ENCODE peak calls at places on chromosome 15, in seven cellular contexts. X is K562, B is stomach, C is SK-N-SH, U is sigmoid colon, A is upper lobe of left lung, S is breast epithelium. I is an unnamed sample.
A peak's percentile ranks its signal among the peaks of the same experiment; 100 is the strongest.

GRCh38 chr15:33282226-33283020 is 28.3 kb upstream of the RYR3 start:
- DNase-seq in U (no peak), A (no peak), C (no peak), B (no peak), S (no peak), X (no peak), I (no peak)

GRCh38 chr15:60798821-60799220 is 319.9 kb upstream of the ICE2 start:
- DNase-seq in X (no peak), U (no peak), C (no peak), S (no peak), A (no peak), B (no peak), I (no peak)

GRCh38 chr15:70164910-70165791 is 67.4 kb upstream of the TLE3 start:
- DNase-seq in B (peak; percentile 35), U (peak; percentile 65), X (no peak), S (no peak), A (no peak), C (no peak), I (no peak)

GRCh38 chr15:29128671-29129070 is 141.0 kb downstream of the NSMCE3 start:
- DNase-seq in X (no peak), B (no peak), U (peak; percentile 51), A (no peak), C (no peak), S (no peak), I (peak; percentile 68)

GRCh38 chr15:71183063-71183462 is 67.8 kb downstream of the THSD4 start:
- DNase-seq in A (no peak), U (no peak), B (no peak), X (no peak), S (no peak), C (no peak), I (no peak)

GRCh38 chr15:78763796-78764241 is 47.4 kb downstream of the ADAMTS7 start:
- DNase-seq in S (no peak), A (peak; percentile 82), U (no peak), C (no peak), X (no peak), B (no peak), I (peak; percentile 79)

GRCh38 chr15:44801368-44801767 is 65.0 kb downstream of the TRIM69 start:
- DNase-seq in A (no peak), C (no peak), B (no peak), U (no peak), X (no peak), S (no peak), I (no peak)

GRCh38 chr15:77069521-77070121 is 1.3 kb downstream of the TSPAN3 start:
- DNase-seq in U (no peak), S (no peak), B (peak; percentile 47), X (no peak), A (no peak), C (no peak), I (no peak)

GRCh38 chr15:43492266-43492665 is 690 bp downstream of the TP53BP1 start:
- DNase-seq in S (no peak), A (no peak), U (no peak), B (no peak), C (no peak), X (no peak), I (no peak)

GRCh38 chr15:77568014-77568959 is 64.4 kb downstream of the LINGO1 start:
- DNase-seq in B (no peak), C (peak; percentile 68), U (no peak), A (no peak), S (no peak), X (no peak), I (no peak)

GRCh38 chr15:43509002-43509922 is 8.1 kb upstream of the MAP1A start:
- DNase-seq in B (no peak), S (no peak), X (no peak), C (peak; percentile 47), A (no peak), U (peak; percentile 86), I (no peak)

GRCh38 chr15:60854858-60855568 is 374.1 kb downstream of the RORA start:
- DNase-seq in U (no peak), X (no peak), A (no peak), B (no peak), S (no peak), C (no peak), I (no peak)

DNA sequence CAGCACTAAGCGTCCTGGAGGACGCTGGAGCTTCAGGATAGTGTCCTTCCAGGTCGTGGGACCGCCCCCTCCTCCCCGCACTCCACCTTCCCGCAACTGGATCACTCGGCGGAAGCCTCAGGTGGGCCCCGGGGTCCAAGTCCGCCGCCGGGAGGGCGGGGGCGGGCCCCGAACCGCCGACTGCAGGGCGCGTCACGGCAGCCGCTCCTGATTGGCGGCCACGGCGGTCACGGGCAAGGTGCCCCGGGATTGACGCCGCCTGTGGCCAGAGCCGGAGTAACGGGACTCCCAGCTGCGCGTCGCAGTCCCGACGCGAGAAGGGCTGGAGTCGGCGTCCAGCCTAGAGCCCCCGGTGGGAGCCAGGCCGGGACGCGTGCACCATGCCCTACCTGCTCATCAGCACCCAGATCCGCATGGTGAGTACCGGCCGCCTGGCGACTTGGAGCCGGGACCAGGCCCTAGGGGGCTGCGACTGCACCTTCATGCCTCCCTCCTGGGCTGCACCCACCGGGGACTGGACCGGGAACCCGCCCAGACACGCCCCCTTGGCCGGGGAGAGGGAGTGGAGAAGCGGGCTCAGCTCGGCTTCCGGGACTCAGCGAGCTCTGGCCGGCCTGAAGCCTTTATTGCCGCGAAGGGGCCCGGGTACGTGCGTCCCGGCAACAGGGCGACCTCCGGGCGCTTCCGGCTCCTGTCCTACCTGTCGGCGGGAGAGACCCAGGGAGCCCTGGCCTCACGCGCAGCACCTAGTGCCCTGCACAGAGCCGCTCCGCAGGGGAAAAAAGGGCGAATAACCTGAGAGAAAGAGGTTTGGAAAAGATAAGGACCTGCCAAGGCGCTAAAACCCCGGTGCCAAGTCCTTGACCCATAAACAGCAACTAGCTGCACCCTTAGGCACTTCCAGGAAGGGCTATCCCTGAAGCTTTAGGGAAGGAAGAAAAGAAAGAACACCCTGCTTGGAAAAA is at the start of gene GCHFR:
- DNase-seq in U (peak; percentile 89), S (peak; percentile 65), A (peak; percentile 95), C (peak; percentile 67), B (peak; percentile 81), X (peak; percentile 93), I (peak; percentile 93)
- TF ChIP-seq POLR2AphosphoS5 in U (peak; percentile 56), S (peak; percentile 24), A (peak; percentile 79), C (no peak), B (no peak), X (peak; percentile 14), I (peak; percentile 87)

GRCh38 chr15:98874773-98875172 is 132.8 kb downstream of the PGPEP1L start:
- DNase-seq in U (no peak), S (no peak), B (no peak), A (no peak), X (no peak), C (no peak), I (no peak)

GRCh38 chr15:98875309-98875708 is 132.3 kb downstream of the PGPEP1L start:
- DNase-seq in X (no peak), S (no peak), U (no peak), C (no peak), A (no peak), B (no peak), I (no peak)

GRCh38 chr15:98874359-98874758 is 133.2 kb downstream of the PGPEP1L start:
- DNase-seq in S (no peak), A (no peak), X (no peak), B (no peak), C (no peak), U (no peak), I (no peak)

GRCh38 chr15:98872777-98873176 is 134.8 kb downstream of the PGPEP1L start:
- DNase-seq in A (no peak), S (no peak), X (no peak), U (no peak), C (no peak), B (no peak), I (no peak)

DNA sequence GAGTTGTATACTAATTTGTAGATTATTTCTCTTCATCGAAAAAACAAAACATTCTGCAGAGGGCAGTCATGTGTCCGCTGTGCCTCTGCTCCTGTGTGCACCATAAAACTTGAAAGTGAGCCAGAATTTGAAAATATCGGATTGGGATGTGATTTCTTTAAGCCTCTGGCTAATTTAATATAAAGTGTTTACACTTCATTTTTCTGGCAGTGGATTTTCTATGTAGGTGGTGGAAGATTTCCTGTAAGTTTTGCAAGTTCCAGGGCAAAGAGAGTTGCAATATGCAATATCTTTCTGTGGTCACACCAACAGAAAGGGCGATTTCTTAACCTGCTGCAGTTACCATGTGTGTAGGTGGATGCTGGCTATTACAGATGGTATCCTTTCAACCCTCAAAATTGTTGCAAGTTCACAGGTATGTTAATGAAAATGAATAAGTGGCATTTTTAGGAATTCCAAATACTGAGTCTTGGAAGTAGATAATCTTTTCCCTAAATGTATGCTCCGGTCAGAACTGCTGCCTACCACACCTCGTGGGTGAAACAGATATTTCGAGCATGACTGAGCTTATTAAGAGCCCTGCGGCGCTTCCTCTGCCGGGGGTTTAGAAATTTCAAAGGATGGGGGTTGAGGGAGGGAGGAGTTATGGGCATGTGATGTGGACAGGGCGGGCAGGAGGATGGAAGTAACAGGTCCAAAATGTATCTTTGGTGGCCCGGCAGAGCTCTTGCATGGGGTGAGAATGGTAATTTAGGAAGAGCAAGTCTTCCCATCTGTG is 134.0 kb downstream of the PGPEP1L start:
- DNase-seq in B (no peak), X (no peak), A (no peak), U (no peak), C (no peak), S (no peak), I (peak; percentile 79)
- TF ChIP-seq CTCF in B (no peak), X (no peak), A (no peak), U (no peak), C (peak; percentile 20), S (no peak), I (no peak)

GRCh38 chr15:84643838-84644237 is 10.2 kb downstream of the WDR73 start:
- DNase-seq in X (no peak), B (no peak), A (no peak), U (peak; percentile 11), C (no peak), S (no peak), I (no peak)
- TF ChIP-seq POLR2AphosphoS5 in X (no peak), B (no peak), A (no peak), U (no peak), C (no peak), S (no peak), I (no peak)

GRCh38 chr15:58369956-58370355 is 61.8 kb upstream of the LIPC start:
- DNase-seq in C (no peak), U (no peak), B (no peak), X (no peak), A (no peak), S (no peak), I (no peak)
- TF ChIP-seq CTCF in C (no peak), U (no peak), B (no peak), X (no peak), A (no peak), S (no peak), I (no peak)

DNA sequence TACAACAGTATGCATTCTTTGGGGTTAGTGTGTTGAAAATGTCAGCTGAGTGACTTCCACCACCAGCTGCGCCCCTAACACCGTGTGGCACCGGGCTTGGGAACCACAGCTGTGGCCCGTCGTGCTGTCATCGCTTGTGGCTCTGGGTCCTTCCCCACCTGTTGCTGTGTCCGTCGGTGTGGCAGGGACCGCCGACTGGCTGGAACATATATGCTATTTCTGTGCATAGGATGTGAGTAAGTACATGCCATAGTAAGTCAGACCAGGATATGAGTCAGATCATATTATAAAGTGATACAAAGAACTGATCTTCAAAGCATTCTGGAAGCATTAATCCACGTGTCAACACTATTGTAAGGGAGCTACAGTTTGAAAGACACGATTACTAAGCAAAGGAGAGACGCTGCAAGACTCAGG is 31.9 kb downstream of the EHD4 start:
- DNase-seq in C (no peak), S (peak; percentile 17), B (no peak), A (no peak), U (no peak), X (no peak), I (no peak)
- TF ChIP-seq POLR2AphosphoS5 in C (peak; percentile 17), S (no peak), B (no peak), A (no peak), U (no peak), X (no peak), I (no peak)

I was measured in spleen.